ENCODE peak calls at places on chromosomes 16 and 17, in ten cellular contexts. Y is cardiac muscle cell; D is activated T-cell treated with anti-CD3 and anti-CD28 coated beads, Interleukin-2, amount 50 U/mL, for 1 hour; E is GM10248; U is ACHN; I is coronary artery; B is HEK293T; C is ureter; K is GM03348; R is SJCRH30. M is an unnamed sample.

GRCh38 chr17:19307521-19307920 is 55.0 kb downstream of the B9D1 start:
- DNase-seq in E (no peak), D (no peak), R (no peak), U (no peak), B (no peak), K (no peak), I (no peak), C (no peak), Y (no peak), M (no peak)

GRCh38 chr16:85204242-85205010 is 92.2 kb upstream of the CIBAR2 start:
- DNase-seq in Y (no peak), U (no peak), C (no peak), B (no peak), K (peak; percentile 73), I (no peak), R (no peak), E (no peak), D (no peak), M (no peak)

GRCh38 chr17:33580215-33580614 is 287.1 kb upstream of the ASIC2 start:
- DNase-seq in R (no peak), U (no peak), E (no peak), B (no peak), D (no peak), K (no peak), I (no peak), Y (no peak), C (no peak), M (no peak)

GRCh38 chr16:6027733-6028132 is 930.1 kb upstream of the EEF2KMT start:
- DNase-seq in B (no peak), U (no peak), I (no peak), Y (no peak), C (no peak), E (no peak), R (no peak), K (no peak), D (no peak), M (no peak)

GRCh38 chr16:25966172-25967097 is 274.7 kb downstream of the HS3ST4 start:
- DNase-seq in E (peak; percentile 31), R (no peak), B (no peak), U (no peak), K (no peak), C (no peak), Y (no peak), D (no peak), I (no peak), M (no peak)

GRCh38 chr17:50265690-50266306 is 8.5 kb upstream of the TMEM92 start:
- DNase-seq in I (no peak), R (no peak), U (no peak), B (no peak), C (no peak), Y (no peak), E (no peak), D (no peak), K (no peak), M (peak; percentile 3)

GRCh38 chr17:78921437-78921971 is 3.7 kb downstream of the TIMP2 start:
- DNase-seq in B (no peak), I (no peak), R (no peak), D (no peak), U (no peak), Y (no peak), K (no peak), C (no peak), E (no peak), M (no peak)

GRCh38 chr17:42422958-42423712 is at the start of gene CAVIN1:
- DNase-seq in E (peak; percentile 69), B (peak; percentile 76), D (peak; percentile 37), K (peak; percentile 100), Y (peak; percentile 94), U (peak; percentile 99), C (peak; percentile 98), I (peak; percentile 100), R (peak; percentile 98), M (peak; percentile 95)

GRCh38 chr17:80419255-80419654 is 4.3 kb downstream of the ENDOV start:
- DNase-seq in R (no peak), C (peak; percentile 34), B (no peak), K (no peak), U (no peak), E (no peak), I (no peak), D (no peak), Y (no peak), M (no peak)

GRCh38 chr16:87133966-87134945 is 182.9 kb downstream of the C16orf95 start:
- DNase-seq in K (no peak), U (no peak), B (no peak), C (no peak), R (peak; percentile 30), E (no peak), Y (no peak), I (no peak), D (no peak), M (no peak)

GRCh38 chr16:30658731-30659506 is 688 bp downstream of the FBRS start:
- DNase-seq in I (peak; percentile 94), C (peak; percentile 96), U (peak; percentile 99), Y (peak; percentile 93), B (peak; percentile 94), E (peak; percentile 86), K (peak; percentile 87), R (no peak), D (no peak), M (peak; percentile 71)

GRCh38 chr17:48456584-48456983 is 26.6 kb upstream of the SKAP1 start:
- DNase-seq in B (no peak), C (no peak), U (peak; percentile 40), Y (peak; percentile 21), D (peak; percentile 23), E (no peak), I (no peak), K (no peak), R (no peak), M (no peak)

GRCh38 chr16:62602790-62603189 is 566.6 kb upstream of the CDH8 start:
- DNase-seq in I (no peak), Y (no peak), D (no peak), K (no peak), R (no peak), E (no peak), U (no peak), C (no peak), B (no peak), M (no peak)

GRCh38 chr16:73016488-73016830 is 31.5 kb downstream of the ZFHX3 start:
- DNase-seq in R (no peak), Y (no peak), I (no peak), B (no peak), C (no peak), D (no peak), U (no peak), E (peak; percentile 73), K (no peak), M (peak; percentile 68)

GRCh38 chr16:81645303-81645702 is 133.8 kb upstream of the PLCG2 start:
- DNase-seq in D (no peak), K (peak; percentile 93), Y (peak; percentile 97), I (peak; percentile 80), R (peak; percentile 68), B (no peak), E (no peak), C (no peak), U (peak; percentile 94), M (no peak)

GRCh38 chr17:7438050-7438614 is 1.2 kb upstream of the FGF11 start:
- DNase-seq in C (peak; percentile 69), R (no peak), I (no peak), K (no peak), U (no peak), Y (peak; percentile 84), D (peak; percentile 68), E (peak; percentile 52), B (no peak), M (peak; percentile 62)

GRCh38 chr17:79388556-79389295 is 222.1 kb downstream of the RBFOX3 start:
- DNase-seq in E (peak; percentile 65), U (peak; percentile 65), B (peak; percentile 77), Y (peak; percentile 82), D (no peak), I (no peak), K (peak; percentile 88), R (peak; percentile 87), C (peak; percentile 68), M (peak; percentile 93)

GRCh38 chr17:34386343-34386924 is 23.4 kb upstream of the CCL1 start:
- DNase-seq in D (no peak), Y (no peak), E (no peak), U (no peak), R (no peak), I (peak; percentile 65), B (no peak), K (no peak), C (no peak), M (no peak)

GRCh38 chr17:77516902-77517301 is 376.1 kb downstream of the SEC14L1 start:
- DNase-seq in Y (no peak), R (peak; percentile 39), I (peak; percentile 12), E (no peak), K (no peak), C (no peak), U (peak; percentile 34), B (no peak), D (no peak), M (no peak)

GRCh38 chr16:62638964-62639861 is 603.0 kb upstream of the CDH8 start:
- DNase-seq in D (no peak), B (no peak), E (peak; percentile 20), I (no peak), R (no peak), U (no peak), C (no peak), Y (no peak), K (no peak), M (no peak)

GRCh38 chr17:45200701-45201100 is 21.0 kb upstream of the FMNL1 start:
- DNase-seq in D (no peak), R (peak; percentile 65), U (no peak), Y (no peak), I (no peak), K (no peak), E (no peak), C (no peak), B (peak; percentile 11), M (no peak)

GRCh38 chr17:77944390-77945222 is 13.9 kb upstream of the TNRC6C start:
- DNase-seq in D (no peak), E (no peak), U (no peak), Y (no peak), K (no peak), B (no peak), R (no peak), C (no peak), I (no peak), M (no peak)

M was measured in HuH-7.